ENCODE peak calls at places on chromosome 3, in seven cellular contexts. Q is lower lobe of right lung; W is NCI-H1092 treated with DMSO at 0.1 percent for 48 hours; Z is activated CD8-positive, alpha-beta memory T cell treated with anti-CD3 and anti-CD28 coated beads, Interleukin-2, amount 10 ng/mL, durations not matched to agents 7 days and 5 days; A is mucosa of gallbladder; N is fibroblast of mammary gland; X is fibroblast of pulmonary artery. C is an unnamed sample.

GRCh38 chr3:196712514-196713413 is 587 bp downstream of the PIGX start:
- DNase-seq in Q (peak; percentile 80), W (peak; percentile 62), Z (no peak), A (peak; percentile 34), N (peak; percentile 56), X (peak; percentile 63), C (peak; percentile 62)

GRCh38 chr3:38576131-38577088 is 73.1 kb downstream of the SCN5A start:
- DNase-seq in Q (peak; percentile 32), W (no peak), Z (peak; percentile 14), A (peak; percentile 4), N (no peak), X (no peak), C (no peak)

GRCh38 chr3:149812606-149813366 is at the start of gene RNF13:
- DNase-seq in Q (peak; percentile 98), W (peak; percentile 92), Z (peak; percentile 96), A (peak; percentile 98), N (peak; percentile 94), X (peak; percentile 96), C (peak; percentile 95)

GRCh38 chr3:102078864-102079808 is 229.8 kb downstream of the NFKBIZ start:
- DNase-seq in Q (peak; percentile 65), W (no peak), Z (no peak), A (no peak), N (no peak), X (no peak), C (no peak)

GRCh38 chr3:102141096-102141912 is 292.0 kb downstream of the NFKBIZ start:
- DNase-seq in Q (no peak), W (no peak), Z (no peak), A (no peak), N (no peak), X (peak; percentile 53), C (no peak)

GRCh38 chr3:157388976-157389375 is 47.7 kb upstream of the PTX3 start:
- DNase-seq in Q (no peak), W (no peak), Z (no peak), A (no peak), N (peak; percentile 30), X (peak; percentile 44), C (no peak)

GRCh38 chr3:115550285-115550741 is 73.0 kb upstream of the GAP43 start:
- DNase-seq in Q (no peak), W (no peak), Z (no peak), A (peak; percentile 15), N (peak; percentile 65), X (no peak), C (peak; percentile 71)

GRCh38 chr3:100463002-100463401 is 29.4 kb upstream of the TMEM45A start:
- DNase-seq in Q (no peak), W (peak; percentile 59), Z (no peak), A (peak; percentile 33), N (peak; percentile 80), X (peak; percentile 82), C (peak; percentile 67)

GRCh38 chr3:98769436-98769835 is 6.3 kb downstream of the ST3GAL6 start:
- DNase-seq in Q (no peak), W (no peak), Z (no peak), A (no peak), N (no peak), X (no peak), C (no peak)

GRCh38 chr3:20125912-20126311 is 60.1 kb downstream of the SGO1 start:
- DNase-seq in Q (no peak), W (no peak), Z (no peak), A (no peak), N (peak; percentile 38), X (no peak), C (no peak)

GRCh38 chr3:1374471-1374870 is 281.6 kb downstream of the CNTN6 start:
- DNase-seq in Q (no peak), W (no peak), Z (no peak), A (no peak), N (no peak), X (no peak), C (no peak)

GRCh38 chr3:36741285-36741684 is 23.1 kb downstream of the DCLK3 start:
- DNase-seq in Q (no peak), W (no peak), Z (no peak), A (no peak), N (peak; percentile 18), X (peak; percentile 4), C (no peak)

GRCh38 chr3:134432236-134432635 is 53.5 kb downstream of the ANAPC13 start:
- DNase-seq in Q (no peak), W (peak; percentile 50), Z (no peak), A (no peak), N (no peak), X (no peak), C (no peak)

GRCh38 chr3:49654955-49655556 is 19.1 kb upstream of the APEH start:
- DNase-seq in Q (no peak), W (no peak), Z (no peak), A (no peak), N (no peak), X (no peak), C (no peak)

GRCh38 chr3:5016218-5017161 is 37.3 kb downstream of the BHLHE40 start:
- DNase-seq in Q (peak; percentile 60), W (no peak), Z (peak; percentile 83), A (peak; percentile 77), N (peak; percentile 65), X (peak; percentile 68), C (no peak)

GRCh38 chr3:10438902-10439610 is 66.3 kb downstream of the ATP2B2 start:
- DNase-seq in Q (no peak), W (no peak), Z (no peak), A (no peak), N (no peak), X (no peak), C (no peak)

GRCh38 chr3:4850211-4850927 is 128.9 kb upstream of the BHLHE40 start:
- DNase-seq in Q (no peak), W (no peak), Z (peak; percentile 84), A (no peak), N (no peak), X (no peak), C (no peak)

GRCh38 chr3:9951962-9952805 is at the start of gene PRRT3:
- DNase-seq in Q (peak; percentile 63), W (peak; percentile 28), Z (peak; percentile 78), A (no peak), N (peak; percentile 35), X (peak; percentile 44), C (peak; percentile 38)

GRCh38 chr3:41247590-41247989 is 48.3 kb downstream of the CTNNB1 start:
- DNase-seq in Q (no peak), W (no peak), Z (no peak), A (no peak), N (no peak), X (no peak), C (no peak)

GRCh38 chr3:171168086-171168485 is 141.6 kb upstream of the SLC2A2 start:
- DNase-seq in Q (no peak), W (no peak), Z (no peak), A (peak; percentile 61), N (peak; percentile 69), X (peak; percentile 44), C (peak; percentile 12)

GRCh38 chr3:81302045-81302444 is 459.4 kb downstream of the GBE1 start:
- DNase-seq in Q (no peak), W (peak; percentile 19), Z (peak; percentile 40), A (peak; percentile 14), N (peak; percentile 59), X (peak; percentile 77), C (peak; percentile 15)

GRCh38 chr3:127156651-127157050 is 36.3 kb upstream of the PRR23E start:
- DNase-seq in Q (no peak), W (peak; percentile 69), Z (no peak), A (no peak), N (no peak), X (no peak), C (no peak)

GRCh38 chr3:156425651-156426050 is 129.3 kb downstream of the SSR3 start:
- DNase-seq in Q (no peak), W (no peak), Z (no peak), A (no peak), N (no peak), X (no peak), C (no peak)

GRCh38 chr3:29202368-29202767 is 78.5 kb upstream of the RBMS3 start:
- DNase-seq in Q (no peak), W (no peak), Z (no peak), A (no peak), N (peak; percentile 36), X (peak; percentile 24), C (no peak)

GRCh38 chr3:126539558-126540250 is 15.7 kb downstream of the CHST13 start:
- DNase-seq in Q (peak; percentile 29), W (no peak), Z (no peak), A (no peak), N (no peak), X (no peak), C (no peak)

GRCh38 chr3:171753025-171753472 is 57.2 kb downstream of the PLD1 start:
- DNase-seq in Q (no peak), W (no peak), Z (no peak), A (peak; percentile 88), N (peak; percentile 77), X (peak; percentile 69), C (no peak)

GRCh38 chr3:76657909-76658308 is 382.0 kb upstream of the ROBO2 start:
- DNase-seq in Q (no peak), W (no peak), Z (no peak), A (no peak), N (no peak), X (no peak), C (no peak)

GRCh38 chr3:32757618-32758374 is 60.0 kb upstream of the TRIM71 start:
- DNase-seq in Q (no peak), W (no peak), Z (no peak), A (no peak), N (no peak), X (no peak), C (no peak)

GRCh38 chr3:58250093-58250707 is 12.6 kb downstream of the ABHD6 start:
- DNase-seq in Q (no peak), W (no peak), Z (no peak), A (no peak), N (no peak), X (peak; percentile 50), C (no peak)

GRCh38 chr3:6860911-6861330 is at the start of gene GRM7:
- DNase-seq in Q (no peak), W (no peak), Z (no peak), A (peak; percentile 15), N (no peak), X (no peak), C (no peak)

GRCh38 chr3:155334897-155335883 is 41.7 kb upstream of the STRIT1 start:
- DNase-seq in Q (no peak), W (no peak), Z (peak; percentile 71), A (no peak), N (no peak), X (peak; percentile 57), C (no peak)

GRCh38 chr3:14127516-14128161 is 2.8 kb downstream of the TMEM43 start:
- DNase-seq in Q (no peak), W (no peak), Z (peak; percentile 40), A (no peak), N (no peak), X (no peak), C (no peak)

C was measured in fibroblast of gingiva.